ENCODE peak calls at places on chromosomes 1 and 21, in five cellular contexts. One of them, this sample, is unnamed.

GRCh38 chr21:38322551-38322950 is 65.8 kb downstream of the KCNJ15 start:
- DNase-seq in midbrain: no peak
- DNase-seq in left lung: no peak
- DNase-seq in GM04503: peak; percentile 70
- DNase-seq in naive B cell: no peak
- DNase-seq in this sample: no peak

GRCh38 chr1:240285541-240285940 is 193.9 kb downstream of the FMN2 start:
- DNase-seq in midbrain: no peak
- DNase-seq in left lung: no peak
- DNase-seq in GM04503: peak; percentile 93
- DNase-seq in naive B cell: no peak
- DNase-seq in this sample: peak; percentile 85

GRCh38 chr1:177257128-177257527 is 86.4 kb downstream of the BRINP2 start:
- DNase-seq in midbrain: no peak
- DNase-seq in left lung: no peak
- DNase-seq in GM04503: no peak
- DNase-seq in naive B cell: no peak
- DNase-seq in this sample: no peak

GRCh38 chr1:231940721-231941120 is 314.1 kb downstream of the DISC1 start:
- DNase-seq in midbrain: no peak
- DNase-seq in left lung: no peak
- DNase-seq in GM04503: no peak
- DNase-seq in naive B cell: no peak
- DNase-seq in this sample: no peak

GRCh38 chr1:241611063-241611462 is 29.1 kb downstream of the CHML start:
- DNase-seq in midbrain: peak; percentile 71
- DNase-seq in left lung: no peak
- DNase-seq in GM04503: no peak
- DNase-seq in naive B cell: peak; percentile 58
- DNase-seq in this sample: no peak

GRCh38 chr1:17909634-17910033 is 154.5 kb downstream of the ACTL8 start:
- DNase-seq in midbrain: no peak
- DNase-seq in left lung: no peak
- DNase-seq in GM04503: no peak
- DNase-seq in naive B cell: no peak
- DNase-seq in this sample: no peak

GRCh38 chr1:56329970-56330369 is 249.4 kb downstream of the PLPP3 start:
- DNase-seq in midbrain: no peak
- DNase-seq in left lung: no peak
- DNase-seq in GM04503: no peak
- DNase-seq in naive B cell: no peak
- DNase-seq in this sample: no peak

GRCh38 chr1:72564749-72565148 is 282.4 kb upstream of the NEGR1 start:
- DNase-seq in midbrain: no peak
- DNase-seq in left lung: no peak
- DNase-seq in GM04503: no peak
- DNase-seq in naive B cell: no peak
- DNase-seq in this sample: no peak

GRCh38 chr1:108314815-108315214 is 70.9 kb upstream of the NBPF4 start:
- DNase-seq in midbrain: no peak
- DNase-seq in left lung: no peak
- DNase-seq in GM04503: no peak
- DNase-seq in naive B cell: no peak
- DNase-seq in this sample: no peak

GRCh38 chr1:23756676-23757075 is 13.4 kb downstream of the ELOA start:
- DNase-seq in midbrain: no peak
- DNase-seq in left lung: no peak
- DNase-seq in GM04503: no peak
- DNase-seq in naive B cell: no peak
- DNase-seq in this sample: no peak

GRCh38 chr1:206535853-206536188 is 28.5 kb downstream of the RASSF5 start:
- DNase-seq in midbrain: no peak
- DNase-seq in left lung: no peak
- DNase-seq in GM04503: no peak
- DNase-seq in naive B cell: no peak
- DNase-seq in this sample: no peak

GRCh38 chr1:155082941-155083541 is 4.4 kb downstream of the EFNA3 start:
- DNase-seq in midbrain: no peak
- DNase-seq in left lung: no peak
- DNase-seq in GM04503: no peak
- DNase-seq in naive B cell: no peak
- DNase-seq in this sample: no peak

GRCh38 chr1:228072658-228073043 is 9.9 kb upstream of the ARF1 start:
- DNase-seq in midbrain: no peak
- DNase-seq in left lung: peak; percentile 23
- DNase-seq in GM04503: no peak
- DNase-seq in naive B cell: no peak
- DNase-seq in this sample: no peak

GRCh38 chr1:27503961-27504587 is 14.1 kb upstream of the WASF2 start:
- DNase-seq in midbrain: no peak
- DNase-seq in left lung: no peak
- DNase-seq in GM04503: no peak
- DNase-seq in naive B cell: no peak
- DNase-seq in this sample: no peak

GRCh38 chr1:84689514-84690396 is 506 bp downstream of the SSX2IP start:
- DNase-seq in midbrain: peak; percentile 74
- DNase-seq in left lung: peak; percentile 67
- DNase-seq in GM04503: no peak
- DNase-seq in naive B cell: no peak
- DNase-seq in this sample: no peak